ENCODE peak calls at places on chromosomes 1 and 21, in seven cellular contexts. I, Z, X, E, F, P and T are unnamed samples.

GRCh38 chr1:117366281-117366981 is 818 bp upstream of the MAN1A2 start:
- DNase-seq in I (peak; percentile 94), Z (peak; percentile 86), X (peak; percentile 94), E (peak; percentile 83), F (peak; percentile 89), P (peak; percentile 77), T (peak; percentile 91)

GRCh38 chr1:17826165-17826488 is 71.0 kb downstream of the ACTL8 start:
- DNase-seq in I (peak; percentile 74), Z (no peak), X (peak; percentile 25), E (peak; percentile 66), F (peak; percentile 39), P (peak; percentile 42), T (peak; percentile 53)

GRCh38 chr21:20968391-20968790 is 29.8 kb upstream of the NCAM2 start:
- DNase-seq in I (no peak), Z (no peak), X (no peak), E (no peak), F (no peak), P (no peak), T (no peak)

GRCh38 chr1:67646145-67647035 is 38.6 kb upstream of the GADD45A start:
- DNase-seq in I (no peak), Z (no peak), X (peak; percentile 30), E (peak; percentile 48), F (peak; percentile 33), P (peak; percentile 33), T (peak; percentile 57)

GRCh38 chr1:192632641-192633532 is 3.1 kb upstream of the RGS13 start:
- DNase-seq in I (no peak), Z (no peak), X (no peak), E (no peak), F (no peak), P (no peak), T (no peak)

GRCh38 chr1:85089203-85089602 is 40.9 kb upstream of the MCOLN3 start:
- DNase-seq in I (no peak), Z (no peak), X (no peak), E (no peak), F (no peak), P (no peak), T (no peak)

GRCh38 chr1:201626629-201627275 is 87.8 kb downstream of the NAV1 start:
- DNase-seq in I (no peak), Z (no peak), X (no peak), E (no peak), F (no peak), P (no peak), T (no peak)

GRCh38 chr1:35030338-35031102 is 1.2 kb downstream of the ZMYM6 start:
- DNase-seq in I (no peak), Z (peak; percentile 3), X (no peak), E (no peak), F (no peak), P (no peak), T (no peak)

GRCh38 chr1:8090241-8090702 is 64.2 kb upstream of the ERRFI1 start:
- DNase-seq in I (no peak), Z (no peak), X (peak; percentile 86), E (no peak), F (no peak), P (peak; percentile 95), T (no peak)

GRCh38 chr1:210372491-210372890 is 43.8 kb downstream of the HHAT start:
- DNase-seq in I (no peak), Z (no peak), X (no peak), E (no peak), F (no peak), P (no peak), T (no peak)

GRCh38 chr1:101738475-101738874 is 258.3 kb downstream of the OLFM3 start:
- DNase-seq in I (no peak), Z (no peak), X (no peak), E (no peak), F (no peak), P (peak; percentile 77), T (no peak)

GRCh38 chr21:38306407-38306806 is 49.6 kb downstream of the KCNJ15 start:
- DNase-seq in I (no peak), Z (peak; percentile 27), X (peak; percentile 65), E (no peak), F (no peak), P (peak; percentile 87), T (no peak)

GRCh38 chr1:58397187-58397820 is 149.2 kb downstream of the OMA1 start:
- DNase-seq in I (no peak), Z (no peak), X (peak; percentile 32), E (no peak), F (no peak), P (peak; percentile 41), T (no peak)

GRCh38 chr1:166950156-166950555 is 25.2 kb downstream of the ILDR2 start:
- DNase-seq in I (no peak), Z (no peak), X (peak; percentile 31), E (no peak), F (no peak), P (no peak), T (no peak)

GRCh38 chr1:233613252-233614172 is at the start of gene KCNK1:
- DNase-seq in I (peak; percentile 67), Z (no peak), X (no peak), E (peak; percentile 91), F (peak; percentile 91), P (peak; percentile 89), T (peak; percentile 51)

GRCh38 chr1:81174811-81175476 is 625.8 kb upstream of the ADGRL2 start:
- DNase-seq in I (no peak), Z (no peak), X (peak; percentile 66), E (no peak), F (no peak), P (peak; percentile 23), T (no peak)

GRCh38 chr1:187408217-187409004 is 579.7 kb downstream of the PLA2G4A start:
- DNase-seq in I (no peak), Z (no peak), X (peak; percentile 41), E (no peak), F (no peak), P (peak; percentile 44), T (no peak)

GRCh38 chr1:96116707-96117106 is 604.9 kb upstream of the PTBP2 start:
- DNase-seq in I (no peak), Z (no peak), X (no peak), E (no peak), F (no peak), P (no peak), T (no peak)

GRCh38 chr1:25239681-25240541 is 7.3 kb downstream of the RSRP1 start:
- DNase-seq in I (peak; percentile 95), Z (peak; percentile 84), X (peak; percentile 88), E (peak; percentile 94), F (peak; percentile 96), P (peak; percentile 91), T (peak; percentile 92)
- H3K4me3 ChIP-seq in I (peak overlapping the region; percentile 60), Z (peak overlapping the region; percentile 19), X (peak overlapping the region; percentile 27), E (peak overlapping the region; percentile 42), F (no peak overlapping the region), P (peak overlapping the region; percentile 48), T (peak overlapping the region; percentile 69)

GRCh38 chr1:246526915-246527314 is 19.8 kb upstream of the SMYD3 start:
- DNase-seq in I (no peak), Z (no peak), X (no peak), E (no peak), F (no peak), P (no peak), T (no peak)

GRCh38 chr1:246530482-246530881 is 23.4 kb upstream of the SMYD3 start:
- DNase-seq in I (no peak), Z (no peak), X (no peak), E (no peak), F (no peak), P (no peak), T (no peak)

GRCh38 chr1:246526380-246526779 is 19.3 kb upstream of the SMYD3 start:
- DNase-seq in I (no peak), Z (no peak), X (no peak), E (no peak), F (no peak), P (no peak), T (no peak)

GRCh38 chr1:246528933-246529731 is 22.1 kb upstream of the SMYD3 start:
- DNase-seq in I (no peak), Z (no peak), X (no peak), E (no peak), F (peak; percentile 22), P (no peak), T (no peak)

GRCh38 chr1:246527402-246528088 is 20.5 kb upstream of the SMYD3 start:
- DNase-seq in I (no peak), Z (no peak), X (no peak), E (no peak), F (no peak), P (no peak), T (no peak)
- H3K4me3 ChIP-seq in I (no peak overlapping the region), Z (no peak overlapping the region), X (no peak overlapping the region), E (no peak overlapping the region), F (no peak overlapping the region), P (no peak overlapping the region), T (no peak overlapping the region)

GRCh38 chr1:183048087-183049085 is 25.2 kb downstream of the LAMC1 start:
- DNase-seq in I (no peak), Z (no peak), X (no peak), E (no peak), F (no peak), P (no peak), T (no peak)

GRCh38 chr1:183040600-183040999 is 17.4 kb downstream of the LAMC1 start:
- DNase-seq in I (no peak), Z (no peak), X (peak; percentile 65), E (no peak), F (no peak), P (no peak), T (no peak)

GRCh38 chr1:183043254-183043653 is 20.0 kb downstream of the LAMC1 start:
- DNase-seq in I (no peak), Z (no peak), X (peak; percentile 15), E (no peak), F (no peak), P (no peak), T (no peak)

GRCh38 chr1:183043872-183044859 is 20.9 kb downstream of the LAMC1 start:
- DNase-seq in I (no peak), Z (no peak), X (peak; percentile 93), E (no peak), F (no peak), P (no peak), T (no peak)

GRCh38 chr1:183044893-183045649 is 21.9 kb downstream of the LAMC1 start:
- DNase-seq in I (no peak), Z (no peak), X (peak; percentile 31), E (no peak), F (no peak), P (no peak), T (no peak)
- H3K4me3 ChIP-seq in I (peak overlapping the region; percentile 12), Z (no peak overlapping the region), X (no peak overlapping the region), E (no peak overlapping the region), F (no peak overlapping the region), P (no peak overlapping the region), T (no peak overlapping the region)

GRCh38 chr1:28508435-28508754 is 2.6 kb downstream of the RCC1 start:
- DNase-seq in I (no peak), Z (no peak), X (no peak), E (no peak), F (no peak), P (no peak), T (no peak)

GRCh38 chr1:28509705-28510349 is 4.0 kb downstream of the RCC1 start:
- DNase-seq in I (no peak), Z (no peak), X (peak; percentile 48), E (no peak), F (no peak), P (no peak), T (no peak)

GRCh38 chr1:28507646-28508434 is 2.0 kb downstream of the RCC1 start:
- DNase-seq in I (no peak), Z (no peak), X (peak; percentile 51), E (no peak), F (no peak), P (no peak), T (no peak)

GRCh38 chr1:28512058-28512611 is 6.3 kb downstream of the RCC1 start:
- DNase-seq in I (no peak), Z (no peak), X (peak; percentile 53), E (no peak), F (no peak), P (no peak), T (no peak)

GRCh38 chr1:28510350-28511223 is 4.7 kb downstream of the RCC1 start:
- DNase-seq in I (no peak), Z (no peak), X (peak; percentile 74), E (no peak), F (peak; percentile 16), P (no peak), T (no peak)
- H3K4me3 ChIP-seq in I (no peak overlapping the region), Z (no peak overlapping the region), X (peak overlapping the region; percentile 60), E (no peak overlapping the region), F (no peak overlapping the region), P (peak overlapping the region; percentile 99), T (no peak overlapping the region)